ENCODE peak calls at places on chromosomes 5 and 9, in ten cellular contexts. W is kidney, C is lung, P is epithelial cell of esophagus, T is AG04449, S is ovary, M is right atrium auricular region, J is fibroblast of lung, I is PC-3, D is transverse colon. K is an unnamed sample.

GRCh38 chr9:136011703-136012496 is 50.7 kb upstream of the UBAC1 start:
- DNase-seq in S (peak), C (peak), D (peak), M (peak), I (no peak), J (peak), T (no peak), P (no peak), W (peak), K (no peak)

GRCh38 chr9:104494808-104495207 is 9.3 kb upstream of the OR13F1 start:
- DNase-seq in T (no peak), S (no peak), J (no peak), P (no peak), D (no peak), M (no peak), W (no peak), C (no peak), I (peak), K (no peak)

GRCh38 chr9:100505564-100506159 is 32.7 kb downstream of the TMEFF1 start:
- DNase-seq in P (peak), T (no peak), M (no peak), S (no peak), D (peak), I (peak), C (peak), J (peak), W (no peak), K (peak)

GRCh38 chr9:106625259-106625789 is 237.6 kb upstream of the ZNF462 start:
- DNase-seq in T (no peak), S (no peak), I (no peak), C (no peak), D (no peak), J (no peak), M (no peak), W (no peak), P (no peak), K (no peak)

GRCh38 chr9:71822455-71822854 is 54.1 kb upstream of the CEMIP2 start:
- DNase-seq in J (no peak), M (no peak), S (no peak), D (no peak), P (no peak), C (no peak), T (no peak), I (no peak), W (no peak), K (no peak)

GRCh38 chr5:168925160-168925559 is 346.0 kb upstream of the PANK3 start:
- DNase-seq in M (no peak), W (no peak), J (no peak), T (no peak), I (no peak), P (no peak), D (no peak), S (no peak), C (no peak), K (no peak)

GRCh38 chr5:90575712-90576111 is 17.1 kb downstream of the ADGRV1 start:
- DNase-seq in J (no peak), M (no peak), C (no peak), S (no peak), D (no peak), W (no peak), I (no peak), P (no peak), T (no peak), K (no peak)

GRCh38 chr5:10352404-10353240 is 873 bp upstream of the MARCHF6 start:
- DNase-seq in W (no peak), D (no peak), P (peak), C (no peak), T (no peak), J (peak), M (no peak), I (peak), S (no peak), K (peak)

GRCh38 chr5:78795757-78796156 is 147.2 kb upstream of the LHFPL2 start:
- DNase-seq in C (no peak), M (no peak), D (no peak), T (no peak), I (no peak), J (no peak), P (peak), S (no peak), W (no peak), K (peak)

GRCh38 chr5:1187950-1188334 is 13.5 kb upstream of the SLC6A19 start:
- DNase-seq in J (no peak), C (no peak), M (no peak), P (no peak), S (no peak), T (no peak), W (peak), D (no peak), I (no peak), K (no peak)

GRCh38 chr5:102762095-102762534 is 7.0 kb downstream of the PAM start:
- DNase-seq in D (no peak), S (no peak), M (no peak), P (peak), T (peak), J (peak), I (peak), W (no peak), C (no peak), K (peak)

GRCh38 chr5:173888473-173889135 is 455 bp downstream of the CPEB4 start:
- DNase-seq in P (peak), M (no peak), J (peak), I (peak), C (no peak), D (peak), T (no peak), W (peak), S (peak), K (no peak)

GRCh38 chr9:127698985-127699670 is 7.7 kb upstream of the CFAP157 start:
- DNase-seq in T (peak), P (peak), W (peak), D (peak), S (peak), C (peak), J (peak), M (peak), I (no peak), K (peak)

GRCh38 chr5:81773574-81773973 is 22.7 kb upstream of the SSBP2 start:
- DNase-seq in I (no peak), P (no peak), T (no peak), D (no peak), J (no peak), C (no peak), S (no peak), W (no peak), M (no peak), K (no peak)

DNA sequence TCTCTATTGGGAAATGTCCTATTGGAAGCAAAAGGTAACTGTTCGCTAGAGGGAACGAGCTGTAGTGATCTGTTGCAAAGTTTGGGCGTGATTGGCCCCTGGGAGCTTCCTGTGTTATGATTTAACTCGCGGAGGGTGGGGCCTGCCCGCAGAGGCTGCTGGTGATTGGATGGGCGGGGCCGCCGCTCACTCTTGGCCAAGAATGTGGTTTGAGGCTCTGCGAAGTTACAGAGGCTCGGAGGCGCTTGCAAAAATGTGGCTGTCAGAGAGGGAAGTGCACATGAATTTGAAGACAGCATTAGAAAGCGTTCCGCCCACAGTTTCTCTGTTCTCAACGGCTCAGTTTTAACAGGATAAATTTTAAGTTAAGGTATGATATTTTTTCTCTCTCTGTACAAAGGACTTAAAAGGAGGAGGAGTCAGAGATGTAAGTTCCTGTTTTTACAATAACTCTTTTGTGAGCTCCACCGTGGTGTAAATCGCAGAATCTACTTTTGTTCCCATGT is 46.9 kb downstream of the CNTRL start:
- DNase-seq in C (peak), P (peak), S (peak), T (peak), W (peak), I (peak), D (peak), J (peak), M (peak), K (peak)
- TF ChIP-seq CTCF in C (no peak), P (peak), S (peak), T (peak), W (peak), I (no peak), D (peak), J (peak), M (peak), K (no peak)

GRCh38 chr9:7340451-7340850 is 459.1 kb downstream of the DMAC1 start:
- DNase-seq in D (no peak), I (no peak), M (no peak), S (no peak), J (no peak), C (no peak), P (no peak), W (no peak), T (no peak), K (no peak)
- TF ChIP-seq CTCF in D (no peak), I (no peak), M (no peak), S (no peak), J (no peak), C (no peak), P (no peak), W (no peak), T (no peak), K (no peak)

GRCh38 chr5:140338918-140339317 is 7.5 kb downstream of the HBEGF start:
- DNase-seq in W (no peak), I (no peak), T (no peak), S (no peak), C (no peak), J (no peak), M (no peak), P (peak), D (no peak), K (no peak)
- TF ChIP-seq CTCF in W (no peak), I (no peak), T (no peak), S (no peak), C (no peak), J (no peak), M (no peak), P (no peak), D (no peak), K (no peak)

DNA sequence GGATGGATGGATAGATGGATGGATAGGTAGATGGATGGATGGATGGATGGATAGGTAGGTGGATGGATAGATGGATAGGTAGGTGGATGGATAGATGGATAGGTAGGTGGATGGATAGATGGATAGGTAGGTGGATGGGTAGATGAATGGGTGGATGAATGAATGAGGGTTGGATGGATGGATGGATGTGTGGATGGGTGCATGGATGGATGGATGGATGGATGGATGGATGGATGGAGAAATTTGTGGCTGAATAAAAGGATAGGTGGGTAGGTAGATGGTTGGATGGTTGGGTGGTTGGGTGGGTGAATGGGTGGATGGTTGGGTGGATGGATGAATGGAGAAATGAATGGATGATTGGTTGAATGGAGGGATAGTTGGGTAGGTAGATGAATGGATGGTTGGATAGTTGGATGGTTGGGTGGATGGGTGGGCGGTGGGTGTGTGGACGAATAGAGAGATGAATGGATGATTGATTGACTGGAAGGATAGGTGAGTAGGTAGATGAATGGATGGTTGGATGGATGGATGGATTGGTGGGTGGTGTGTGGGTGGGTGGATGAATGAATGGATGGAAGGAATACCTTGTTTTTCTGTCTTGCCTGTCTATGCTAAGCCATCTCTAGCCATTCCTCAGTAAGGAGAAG is 71.0 kb upstream of the ASS1 start:
- DNase-seq in I (no peak), T (no peak), W (no peak), M (no peak), S (no peak), P (no peak), D (no peak), J (no peak), C (no peak), K (no peak)
- TF ChIP-seq CTCF in I (no peak), T (no peak), W (no peak), M (no peak), S (no peak), P (no peak), D (no peak), J (no peak), C (no peak), K (no peak)

GRCh38 chr5:41349846-41350245 is 136.5 kb upstream of the C6 start:
- DNase-seq in M (no peak), T (no peak), W (no peak), J (no peak), S (no peak), C (no peak), P (no peak), D (no peak), I (no peak), K (no peak)

GRCh38 chr5:41346609-41347008 is 133.3 kb upstream of the C6 start:
- DNase-seq in D (no peak), C (no peak), I (peak), J (peak), W (no peak), M (no peak), T (no peak), P (peak), S (no peak), K (no peak)

GRCh38 chr5:41345295-41345694 is 132.0 kb upstream of the C6 start:
- DNase-seq in D (no peak), M (no peak), J (no peak), P (no peak), C (no peak), T (no peak), S (no peak), W (no peak), I (no peak), K (no peak)

DNA sequence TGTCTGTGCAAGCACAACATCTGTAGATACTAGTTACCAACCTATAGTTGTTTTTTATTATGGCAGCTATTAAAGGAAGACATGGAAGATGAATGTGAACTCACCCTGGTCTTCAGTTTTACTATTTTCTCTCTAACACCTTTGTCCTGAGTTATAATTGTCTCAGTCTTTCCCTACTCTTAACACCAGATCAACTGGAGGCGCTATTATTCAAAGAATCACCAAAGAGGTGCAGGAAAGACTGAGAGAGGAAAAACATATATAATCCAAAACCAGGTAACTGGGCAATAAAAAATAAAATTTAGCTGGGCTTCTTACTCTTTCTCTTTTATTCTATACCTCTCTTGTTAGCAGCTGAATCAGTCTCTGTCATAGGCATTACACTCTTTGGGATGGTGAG is 134.2 kb upstream of the C6 start:
- DNase-seq in C (no peak), J (no peak), W (no peak), I (peak), P (no peak), T (no peak), M (no peak), S (no peak), D (no peak), K (no peak)
- TF ChIP-seq CTCF in C (no peak), J (no peak), W (no peak), I (peak), P (no peak), T (no peak), M (no peak), S (no peak), D (no peak), K (no peak)

GRCh38 chr9:9718691-9719090 is 894.1 kb downstream of the PTPRD start:
- DNase-seq in J (no peak), M (no peak), S (no peak), T (no peak), P (no peak), I (no peak), D (no peak), W (no peak), C (no peak), K (no peak)

GRCh38 chr9:9719373-9720112 is 893.3 kb downstream of the PTPRD start:
- DNase-seq in M (no peak), W (peak), T (no peak), P (no peak), D (no peak), I (no peak), S (no peak), J (no peak), C (no peak), K (no peak)
- TF ChIP-seq CTCF in M (no peak), W (no peak), T (no peak), P (no peak), D (no peak), I (no peak), S (no peak), J (no peak), C (no peak), K (no peak)

K was measured in GM10248.